ENCODE peak calls at places on chromosomes 11 and 22, in five cellular contexts. One of them, this sample, is unnamed. For H3K4me1, the result is how much of the 10 kb centered on the place peaks cover.

GRCh38 chr11:129896062-129896461 is 684 bp upstream of the NFRKB start:
- DNase-seq in Peyer's patch: no peak
- DNase-seq in breast epithelium: no peak
- DNase-seq in IMR-90: no peak
- DNase-seq in small intestine: no peak
- DNase-seq in this sample: no peak

GRCh38 chr11:120776683-120777010 is 247.3 kb upstream of the TBCEL start:
- DNase-seq in Peyer's patch: no peak
- DNase-seq in IMR-90: no peak
- DNase-seq in small intestine: no peak
- DNase-seq in breast epithelium: no peak
- DNase-seq in this sample: no peak

GRCh38 chr11:78022397-78023396 is at the start of gene KCTD14:
- DNase-seq in Peyer's patch: peak
- DNase-seq in small intestine: peak
- DNase-seq in IMR-90: no peak
- DNase-seq in breast epithelium: peak
- DNase-seq in this sample: no peak

GRCh38 chr11:37929100-37929649 is 1331.1 kb upstream of the RAG2 start:
- DNase-seq in IMR-90: no peak
- DNase-seq in breast epithelium: no peak
- DNase-seq in small intestine: no peak
- DNase-seq in Peyer's patch: no peak
- DNase-seq in this sample: no peak

GRCh38 chr22:19818264-19819208 is 36.1 kb downstream of the GNB1L start:
- DNase-seq in breast epithelium: peak
- DNase-seq in Peyer's patch: peak
- DNase-seq in small intestine: no peak
- DNase-seq in IMR-90: no peak
- DNase-seq in this sample: peak

GRCh38 chr11:120805960-120806555 is 217.8 kb upstream of the TBCEL start:
- DNase-seq in Peyer's patch: no peak
- DNase-seq in small intestine: no peak
- DNase-seq in IMR-90: no peak
- DNase-seq in breast epithelium: no peak
- DNase-seq in this sample: no peak

GRCh38 chr11:73270855-73271477 is 1.2 kb upstream of the P2RY6 start:
- DNase-seq in small intestine: peak
- DNase-seq in Peyer's patch: peak
- DNase-seq in IMR-90: no peak
- DNase-seq in breast epithelium: no peak
- DNase-seq in this sample: peak

GRCh38 chr11:26847459-26847858 is 125.6 kb upstream of the SLC5A12 start:
- DNase-seq in IMR-90: no peak
- DNase-seq in small intestine: no peak
- DNase-seq in breast epithelium: no peak
- DNase-seq in Peyer's patch: no peak
- DNase-seq in this sample: no peak

GRCh38 chr11:59172345-59173079 is 580 bp downstream of the DTX4 start:
- DNase-seq in Peyer's patch: peak
- DNase-seq in breast epithelium: no peak
- DNase-seq in small intestine: peak
- DNase-seq in IMR-90: no peak
- DNase-seq in this sample: no peak

GRCh38 chr11:81237139-81237538 is 1496.5 kb downstream of the FAM181B start:
- DNase-seq in Peyer's patch: peak
- DNase-seq in breast epithelium: no peak
- DNase-seq in small intestine: peak
- DNase-seq in IMR-90: peak
- DNase-seq in this sample: no peak

GRCh38 chr22:38950527-38951111 is 6.8 kb upstream of the APOBEC3A start:
- DNase-seq in Peyer's patch: no peak
- DNase-seq in small intestine: no peak
- DNase-seq in breast epithelium: peak
- DNase-seq in IMR-90: no peak
- DNase-seq in this sample: peak

GRCh38 chr11:68839953-68840641 is 1.6 kb downstream of the CPT1A start:
- DNase-seq in Peyer's patch: peak
- DNase-seq in small intestine: peak
- DNase-seq in IMR-90: peak
- DNase-seq in breast epithelium: no peak
- DNase-seq in this sample: no peak

GRCh38 chr11:76767659-76768058 is 15.5 kb upstream of the TSKU start:
- DNase-seq in IMR-90: no peak
- DNase-seq in Peyer's patch: no peak
- DNase-seq in small intestine: no peak
- DNase-seq in breast epithelium: no peak
- DNase-seq in this sample: no peak

GRCh38 chr11:46743043-46743442 is 24.0 kb downstream of the F2 start:
- DNase-seq in breast epithelium: no peak
- DNase-seq in IMR-90: no peak
- DNase-seq in Peyer's patch: no peak
- DNase-seq in small intestine: no peak
- DNase-seq in this sample: no peak

GRCh38 chr11:64268687-64269379 is 15.6 kb downstream of the BAD start:
- DNase-seq in small intestine: peak
- DNase-seq in IMR-90: peak
- DNase-seq in breast epithelium: peak
- DNase-seq in Peyer's patch: peak
- DNase-seq in this sample: no peak

GRCh38 chr11:69049490-69049867 is 747 bp downstream of the TPCN2 start:
- DNase-seq in Peyer's patch: no peak
- DNase-seq in IMR-90: no peak
- DNase-seq in breast epithelium: no peak
- DNase-seq in small intestine: no peak
- DNase-seq in this sample: no peak

GRCh38 chr11:36048496-36049247 is 104.8 kb downstream of the LDLRAD3 start:
- DNase-seq in Peyer's patch: no peak
- DNase-seq in breast epithelium: no peak
- DNase-seq in small intestine: no peak
- DNase-seq in IMR-90: peak
- DNase-seq in this sample: no peak

GRCh38 chr11:30573951-30574350 is 12.2 kb downstream of the MPPED2 start:
- DNase-seq in IMR-90: peak
- DNase-seq in small intestine: no peak
- DNase-seq in breast epithelium: no peak
- DNase-seq in Peyer's patch: no peak
- DNase-seq in this sample: no peak

GRCh38 chr11:11977206-11977938 is 31.1 kb downstream of the DKK3 start:
- DNase-seq in IMR-90: peak
- DNase-seq in small intestine: no peak
- DNase-seq in Peyer's patch: no peak
- DNase-seq in breast epithelium: peak
- DNase-seq in this sample: no peak

GRCh38 chr11:94000641-94001040 is 20.5 kb upstream of the HEPHL1 start:
- DNase-seq in Peyer's patch: no peak
- DNase-seq in breast epithelium: no peak
- DNase-seq in small intestine: no peak
- DNase-seq in IMR-90: peak
- DNase-seq in this sample: no peak

GRCh38 chr11:47464479-47464878 is 15.5 kb upstream of the RAPSN start:
- DNase-seq in breast epithelium: no peak
- DNase-seq in Peyer's patch: no peak
- DNase-seq in small intestine: no peak
- DNase-seq in IMR-90: peak
- DNase-seq in this sample: no peak

GRCh38 chr11:129637473-129637872 is 178.2 kb upstream of the TMEM45B start:
- DNase-seq in small intestine: no peak
- DNase-seq in breast epithelium: no peak
- DNase-seq in Peyer's patch: no peak
- DNase-seq in IMR-90: peak
- DNase-seq in this sample: no peak

GRCh38 chr11:125162743-125163142 is 1.8 kb upstream of the PKNOX2 start:
- DNase-seq in Peyer's patch: no peak
- DNase-seq in IMR-90: no peak
- DNase-seq in small intestine: no peak
- DNase-seq in breast epithelium: no peak
- DNase-seq in this sample: no peak

GRCh38 chr22:47000256-47000655 is 237.8 kb downstream of the TBC1D22A start:
- DNase-seq in breast epithelium: no peak
- DNase-seq in IMR-90: no peak
- DNase-seq in small intestine: no peak
- DNase-seq in Peyer's patch: no peak
- DNase-seq in this sample: peak

GRCh38 chr11:47523491-47524199 is 29.3 kb downstream of the CELF1 start:
- DNase-seq in IMR-90: peak
- DNase-seq in Peyer's patch: peak
- DNase-seq in breast epithelium: no peak
- DNase-seq in small intestine: peak
- DNase-seq in this sample: no peak

GRCh38 chr11:109697140-109697843 is 275.3 kb downstream of the C11orf87 start:
- DNase-seq in Peyer's patch: no peak
- DNase-seq in IMR-90: peak
- DNase-seq in small intestine: peak
- DNase-seq in breast epithelium: no peak
- DNase-seq in this sample: no peak

GRCh38 chr11:93840981-93841380 is 9.4 kb downstream of the VSTM5 start:
- DNase-seq in Peyer's patch: no peak
- DNase-seq in small intestine: no peak
- DNase-seq in IMR-90: no peak
- DNase-seq in breast epithelium: no peak
- DNase-seq in this sample: no peak

GRCh38 chr22:39317084-39317755 is 2.2 kb downstream of the RPL3 start:
- DNase-seq in small intestine: no peak
- DNase-seq in IMR-90: no peak
- DNase-seq in breast epithelium: no peak
- DNase-seq in Peyer's patch: peak
- DNase-seq in this sample: no peak

GRCh38 chr22:22857607-22858558 is 29.7 kb upstream of the IGLL5 start:
- DNase-seq in IMR-90: no peak
- DNase-seq in small intestine: no peak
- DNase-seq in Peyer's patch: no peak
- DNase-seq in breast epithelium: no peak
- DNase-seq in this sample: peak

GRCh38 chr11:9990221-9990973 is 303.6 kb downstream of the SBF2 start:
- DNase-seq in IMR-90: peak
- DNase-seq in Peyer's patch: no peak
- DNase-seq in small intestine: no peak
- DNase-seq in breast epithelium: no peak
- DNase-seq in this sample: no peak

GRCh38 chr22:46056169-46057041 is 79.4 kb upstream of the WNT7B start:
- DNase-seq in Peyer's patch: peak
- DNase-seq in IMR-90: no peak
- DNase-seq in small intestine: no peak
- DNase-seq in breast epithelium: peak
- DNase-seq in this sample: peak

GRCh38 chr11:65180877-65181568 is 705 bp upstream of the CAPN1 start:
- DNase-seq in IMR-90: peak
- DNase-seq in breast epithelium: no peak
- DNase-seq in Peyer's patch: peak
- DNase-seq in small intestine: peak
- DNase-seq in this sample: peak

GRCh38 chr11:96052921-96053631 is 129.2 kb upstream of the MTMR2 start:
- DNase-seq in Peyer's patch: no peak
- DNase-seq in small intestine: no peak
- DNase-seq in IMR-90: peak
- DNase-seq in breast epithelium: no peak
- DNase-seq in this sample: no peak

GRCh38 chr11:44825058-44825795 is 98.5 kb downstream of the TSPAN18 start:
- DNase-seq in breast epithelium: no peak
- DNase-seq in IMR-90: no peak
- DNase-seq in small intestine: no peak
- DNase-seq in Peyer's patch: no peak
- DNase-seq in this sample: no peak

GRCh38 chr11:42631223-42631843 is 680.5 kb upstream of the API5 start:
- DNase-seq in Peyer's patch: no peak
- DNase-seq in IMR-90: no peak
- DNase-seq in small intestine: peak
- DNase-seq in breast epithelium: no peak
- DNase-seq in this sample: no peak

GRCh38 chr11:69939551-69940245 is 120.5 kb upstream of the FGF3 start:
- DNase-seq in Peyer's patch: no peak
- DNase-seq in small intestine: peak
- DNase-seq in IMR-90: peak
- DNase-seq in breast epithelium: no peak
- DNase-seq in this sample: no peak

GRCh38 chr22:29269230-29269604 is 1.1 kb downstream of the EWSR1 start:
- DNase-seq in IMR-90: no peak
- DNase-seq in small intestine: peak
- DNase-seq in breast epithelium: no peak
- DNase-seq in Peyer's patch: no peak
- DNase-seq in this sample: no peak

GRCh38 chr11:12733091-12733490 is 58.9 kb downstream of the TEAD1 start:
- DNase-seq in breast epithelium: no peak
- DNase-seq in small intestine: no peak
- DNase-seq in Peyer's patch: no peak
- DNase-seq in IMR-90: no peak
- DNase-seq in this sample: no peak

GRCh38 chr22:20407829-20408228 is 13.9 kb downstream of the ZNF74 start:
- DNase-seq in IMR-90: no peak
- DNase-seq in Peyer's patch: peak
- DNase-seq in breast epithelium: no peak
- DNase-seq in small intestine: no peak
- DNase-seq in this sample: no peak

GRCh38 chr11:88384678-88385015 is 47.1 kb upstream of the CTSC start:
- DNase-seq in IMR-90: peak
- DNase-seq in Peyer's patch: no peak
- DNase-seq in breast epithelium: no peak
- DNase-seq in small intestine: no peak
- DNase-seq in this sample: no peak

GRCh38 chr11:86218125-86219081 is 26.1 kb upstream of the EED start:
- DNase-seq in Peyer's patch: peak
- DNase-seq in breast epithelium: no peak
- DNase-seq in IMR-90: peak
- DNase-seq in small intestine: peak
- DNase-seq in this sample: no peak
- H3K27ac ChIP-seq in Peyer's patch: no peak
- H3K27ac ChIP-seq in breast epithelium: no peak
- H3K27ac ChIP-seq in IMR-90: no peak
- H3K27ac ChIP-seq in small intestine: no peak
- H3K27ac ChIP-seq in this sample: no peak

GRCh38 chr22:49774046-49774445 is 53.6 kb downstream of the BRD1 start:
- DNase-seq in breast epithelium: no peak
- DNase-seq in Peyer's patch: no peak
- DNase-seq in IMR-90: no peak
- DNase-seq in small intestine: no peak
- DNase-seq in this sample: no peak
- H3K4me1 ChIP-seq in breast epithelium: under half
- H3K4me1 ChIP-seq in Peyer's patch: under half
- H3K4me1 ChIP-seq in IMR-90: under half
- H3K4me1 ChIP-seq in small intestine: under half
- H3K4me1 ChIP-seq in this sample: under half

GRCh38 chr11:111308140-111308539 is 9.8 kb downstream of the POU2AF3 start:
- DNase-seq in IMR-90: peak
- DNase-seq in small intestine: peak
- DNase-seq in breast epithelium: no peak
- DNase-seq in Peyer's patch: peak
- DNase-seq in this sample: no peak
- H3K27ac ChIP-seq in IMR-90: no peak
- H3K27ac ChIP-seq in small intestine: no peak
- H3K27ac ChIP-seq in breast epithelium: no peak
- H3K27ac ChIP-seq in Peyer's patch: no peak
- H3K27ac ChIP-seq in this sample: no peak

GRCh38 chr22:40519284-40519947 is 117.1 kb downstream of the MRTFA start:
- DNase-seq in small intestine: peak
- DNase-seq in Peyer's patch: no peak
- DNase-seq in breast epithelium: no peak
- DNase-seq in IMR-90: no peak
- DNase-seq in this sample: no peak
- H3K4me1 ChIP-seq in small intestine: under half
- H3K4me1 ChIP-seq in Peyer's patch: under half
- H3K4me1 ChIP-seq in breast epithelium: under half
- H3K4me1 ChIP-seq in IMR-90: under half
- H3K4me1 ChIP-seq in this sample: under half